ENCODE peak calls at places on chromosomes 11 and 22, in six cellular contexts. One of them, this sample, is unnamed.

GRCh38 chr11:70671611-70672010 is 273.3 kb downstream of the CTTN start:
- DNase-seq in CD4-positive, alpha-beta memory T cell: no peak
- DNase-seq in globus pallidus: no peak
- DNase-seq in GDM1: no peak
- DNase-seq in activated T-cell treated with anti-CD3 and anti-CD28 coated beads for 1 hour: no peak
- DNase-seq in stimulated activated naive CD4-positive, alpha-beta T cell treated with Interleukin-2 at 50 U/mL for 16 hours: no peak
- DNase-seq in this sample: no peak

GRCh38 chr11:105610796-105611361 is 1.0 kb downstream of the GRIA4 start:
- DNase-seq in CD4-positive, alpha-beta memory T cell: no peak
- DNase-seq in globus pallidus: peak
- DNase-seq in GDM1: no peak
- DNase-seq in activated T-cell treated with anti-CD3 and anti-CD28 coated beads for 1 hour: no peak
- DNase-seq in stimulated activated naive CD4-positive, alpha-beta T cell treated with Interleukin-2 at 50 U/mL for 16 hours: no peak
- DNase-seq in this sample: no peak

GRCh38 chr11:12128191-12128841 is 17.9 kb downstream of the MICAL2 start:
- DNase-seq in CD4-positive, alpha-beta memory T cell: no peak
- DNase-seq in globus pallidus: no peak
- DNase-seq in GDM1: no peak
- DNase-seq in activated T-cell treated with anti-CD3 and anti-CD28 coated beads for 1 hour: no peak
- DNase-seq in stimulated activated naive CD4-positive, alpha-beta T cell treated with Interleukin-2 at 50 U/mL for 16 hours: no peak
- DNase-seq in this sample: no peak

GRCh38 chr11:126480410-126481302 is 125.2 kb downstream of the ST3GAL4 start:
- DNase-seq in CD4-positive, alpha-beta memory T cell: peak
- DNase-seq in globus pallidus: peak
- DNase-seq in GDM1: peak
- DNase-seq in activated T-cell treated with anti-CD3 and anti-CD28 coated beads for 1 hour: peak
- DNase-seq in stimulated activated naive CD4-positive, alpha-beta T cell treated with Interleukin-2 at 50 U/mL for 16 hours: peak
- DNase-seq in this sample: peak

GRCh38 chr11:78334109-78334508 is 83.5 kb downstream of the GAB2 start:
- DNase-seq in CD4-positive, alpha-beta memory T cell: no peak
- DNase-seq in globus pallidus: no peak
- DNase-seq in GDM1: no peak
- DNase-seq in activated T-cell treated with anti-CD3 and anti-CD28 coated beads for 1 hour: no peak
- DNase-seq in stimulated activated naive CD4-positive, alpha-beta T cell treated with Interleukin-2 at 50 U/mL for 16 hours: no peak
- DNase-seq in this sample: no peak

GRCh38 chr11:134342572-134343340 is 11.0 kb downstream of the GLB1L2 start:
- DNase-seq in CD4-positive, alpha-beta memory T cell: no peak
- DNase-seq in globus pallidus: no peak
- DNase-seq in GDM1: no peak
- DNase-seq in activated T-cell treated with anti-CD3 and anti-CD28 coated beads for 1 hour: no peak
- DNase-seq in stimulated activated naive CD4-positive, alpha-beta T cell treated with Interleukin-2 at 50 U/mL for 16 hours: no peak
- DNase-seq in this sample: no peak

GRCh38 chr11:121236115-121237001 is 56.2 kb upstream of the SC5D start:
- DNase-seq in CD4-positive, alpha-beta memory T cell: no peak
- DNase-seq in globus pallidus: no peak
- DNase-seq in GDM1: no peak
- DNase-seq in activated T-cell treated with anti-CD3 and anti-CD28 coated beads for 1 hour: no peak
- DNase-seq in stimulated activated naive CD4-positive, alpha-beta T cell treated with Interleukin-2 at 50 U/mL for 16 hours: no peak
- DNase-seq in this sample: no peak

GRCh38 chr11:72349616-72350218 is 84.6 kb downstream of the CLPB start:
- DNase-seq in CD4-positive, alpha-beta memory T cell: no peak
- DNase-seq in globus pallidus: no peak
- DNase-seq in GDM1: no peak
- DNase-seq in activated T-cell treated with anti-CD3 and anti-CD28 coated beads for 1 hour: no peak
- DNase-seq in stimulated activated naive CD4-positive, alpha-beta T cell treated with Interleukin-2 at 50 U/mL for 16 hours: no peak
- DNase-seq in this sample: no peak

GRCh38 chr22:19867617-19868016 is 12.9 kb upstream of the GNB1L start:
- DNase-seq in CD4-positive, alpha-beta memory T cell: no peak
- DNase-seq in globus pallidus: no peak
- DNase-seq in GDM1: no peak
- DNase-seq in activated T-cell treated with anti-CD3 and anti-CD28 coated beads for 1 hour: no peak
- DNase-seq in stimulated activated naive CD4-positive, alpha-beta T cell treated with Interleukin-2 at 50 U/mL for 16 hours: no peak
- DNase-seq in this sample: no peak